ENCODE peak calls at places on chromosomes 13 and 19, in six cellular contexts. X is mucosa of descending colon, W is thoracic aorta, D is left lung, V is IMR-90, E is heart right ventricle. H is an unnamed sample.

GRCh38 chr13:110885966-110886365 is 28.9 kb downstream of the ANKRD10 start:
- DNase-seq in E (no peak), X (no peak), W (no peak), D (no peak), V (no peak), H (no peak)

GRCh38 chr19:6738726-6739389 is 622 bp upstream of the TRIP10 start:
- DNase-seq in X (peak; percentile 85), W (no peak), E (peak; percentile 62), D (no peak), V (peak; percentile 8), H (peak; percentile 69)

GRCh38 chr19:6471076-6471475 is 7.0 kb downstream of the CRB3 start:
- DNase-seq in X (no peak), D (no peak), W (no peak), E (no peak), V (no peak), H (no peak)

GRCh38 chr13:100396771-100397170 is 191.8 kb downstream of the GGACT start:
- DNase-seq in X (no peak), W (no peak), E (no peak), V (no peak), D (no peak), H (no peak)

GRCh38 chr19:50821622-50822021 is 2.0 kb downstream of the KLK1 start:
- DNase-seq in W (no peak), X (peak; percentile 42), V (no peak), E (no peak), D (no peak), H (peak; percentile 64)

GRCh38 chr19:6273701-6274601 is 5.8 kb downstream of the MLLT1 start:
- DNase-seq in E (peak; percentile 80), W (peak; percentile 90), V (peak; percentile 88), D (peak; percentile 88), X (peak; percentile 54), H (peak; percentile 79)

GRCh38 chr13:45191874-45192273 is 9.0 kb downstream of the KCTD4 start:
- DNase-seq in D (no peak), E (no peak), V (no peak), W (no peak), X (no peak), H (no peak)

GRCh38 chr19:12777217-12778019 is 2.1 kb upstream of the HOOK2 start:
- DNase-seq in V (peak; percentile 68), E (peak; percentile 87), X (peak; percentile 92), W (no peak), D (peak; percentile 83), H (peak; percentile 74)

GRCh38 chr19:13838071-13838942 is 38.6 kb upstream of the NANOS3 start:
- DNase-seq in W (no peak), E (no peak), X (no peak), V (no peak), D (no peak), H (no peak)

GRCh38 chr13:44574466-44574855 is 1.7 kb downstream of the TSC22D1 start:
- DNase-seq in D (no peak), E (no peak), W (no peak), X (no peak), V (peak; percentile 36), H (no peak)

GRCh38 chr13:40980466-40980865 is 38.6 kb downstream of the ELF1 start:
- DNase-seq in V (no peak), W (no peak), D (no peak), E (no peak), X (no peak), H (no peak)

GRCh38 chr13:20197361-20197834 is 4.7 kb upstream of the GJB2 start:
- DNase-seq in E (no peak), W (no peak), D (no peak), V (peak; percentile 56), X (no peak), H (no peak)

GRCh38 chr13:110946171-110946570 is 31.3 kb upstream of the ANKRD10 start:
- DNase-seq in W (no peak), X (no peak), D (no peak), V (no peak), E (no peak), H (no peak)

GRCh38 chr13:22740264-22740663 is 440.5 kb upstream of the SGCG start:
- DNase-seq in V (no peak), E (no peak), X (no peak), W (no peak), D (no peak), H (no peak)

GRCh38 chr13:23950736-23951510 is 53.6 kb upstream of the C1QTNF9B start:
- DNase-seq in V (peak; percentile 7), X (no peak), D (no peak), E (no peak), W (no peak), H (no peak)

DNA sequence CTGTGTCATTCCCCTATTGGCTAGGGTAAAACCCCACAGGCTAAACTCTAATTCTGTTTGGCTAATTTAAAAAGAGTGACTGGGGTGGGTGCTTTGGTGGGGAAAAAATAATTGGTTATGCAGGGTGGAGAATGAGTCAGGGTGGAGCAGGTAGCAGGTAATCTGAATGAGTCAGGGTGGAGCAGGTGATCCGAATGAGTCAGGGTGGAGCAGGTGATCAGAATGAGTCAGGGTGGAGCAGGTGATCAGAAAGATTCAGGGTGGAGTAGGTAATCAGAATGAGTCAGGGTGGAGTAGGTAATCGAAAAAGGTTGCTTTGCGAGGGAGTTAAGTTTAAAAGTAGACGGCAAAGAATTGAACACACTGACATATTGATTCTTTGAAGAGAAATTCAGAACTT is 1218.8 kb upstream of the ATXN8OS start:
- DNase-seq in X (no peak), D (no peak), E (no peak), V (no peak), W (no peak), H (no peak)
- H3K4me1 ChIP-seq in X (no peaks in the 10 kb centered on the region), D (no peaks in the 10 kb centered on the region), E (no peaks in the 10 kb centered on the region), V (no peaks in the 10 kb centered on the region), W (no peaks in the 10 kb centered on the region), H (no peaks in the 10 kb centered on the region)

GRCh38 chr19:46413262-46414031 is at the start of gene CCDC8:
- DNase-seq in E (peak; percentile 86), X (peak; percentile 51), V (peak; percentile 92), W (no peak), D (peak; percentile 86), H (peak; percentile 94)

GRCh38 chr19:46412983-46413261 is 442 bp downstream of the CCDC8 start:
- DNase-seq in D (no peak), E (no peak), V (no peak), W (no peak), X (no peak), H (no peak)

GRCh38 chr19:46411088-46412033 is 2.0 kb downstream of the CCDC8 start:
- DNase-seq in E (no peak), W (no peak), V (no peak), D (no peak), X (no peak), H (peak; percentile 30)

GRCh38 chr19:46410205-46411087 is 2.9 kb downstream of the CCDC8 start:
- DNase-seq in W (no peak), E (no peak), D (no peak), X (no peak), V (no peak), H (no peak)

DNA sequence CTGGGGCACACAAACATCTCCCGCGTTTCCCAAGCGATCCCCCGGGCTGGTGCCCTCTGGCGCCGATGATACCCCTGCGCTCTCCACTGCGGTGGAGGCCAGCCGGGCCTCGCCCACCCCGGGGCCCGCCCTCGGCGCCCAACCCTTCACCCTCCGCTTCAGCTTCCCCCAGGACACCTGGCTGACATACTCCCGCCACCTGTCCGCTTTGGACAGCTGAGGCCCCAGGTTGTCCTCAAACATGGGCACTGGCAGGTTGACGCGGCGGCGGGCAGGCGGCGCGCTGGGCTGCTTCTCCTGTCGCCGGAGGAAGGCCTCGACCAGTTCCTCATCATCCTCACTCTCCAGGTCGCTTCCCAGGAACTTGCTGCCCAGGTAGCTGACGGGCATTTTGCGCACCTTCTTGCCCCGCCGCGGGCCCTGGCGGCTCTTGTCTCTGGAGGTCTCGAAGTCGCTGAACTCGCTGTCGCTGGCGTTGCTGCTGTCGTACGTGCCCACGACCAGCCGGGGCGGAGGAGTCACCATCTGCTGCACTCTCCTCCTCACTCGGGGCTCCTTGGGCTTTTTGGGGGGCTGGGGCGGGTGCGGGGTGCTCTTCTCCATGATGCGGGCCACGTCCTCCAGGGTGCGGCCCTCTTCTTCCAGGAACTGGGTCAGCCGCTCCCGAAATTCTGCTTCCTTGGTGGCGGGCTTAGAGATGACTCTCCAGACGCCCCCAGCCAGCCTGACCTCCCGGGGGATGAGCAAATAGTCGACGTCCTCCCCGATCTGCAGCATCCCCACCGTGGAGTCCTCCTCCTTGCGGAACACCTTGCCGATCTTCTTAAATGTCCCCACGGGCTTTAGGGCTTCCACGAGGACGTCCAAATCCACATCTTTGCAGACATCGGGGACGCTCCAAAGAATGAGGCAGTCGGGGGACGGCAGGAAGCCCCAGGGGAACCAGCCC is 1.1 kb downstream of the CCDC8 start:
- DNase-seq in V (no peak), D (no peak), W (no peak), X (no peak), E (no peak), H (peak; percentile 81)
- TF ChIP-seq CTCF in V (no peak), D (no peak), W (no peak), X (no peak), E (peak; percentile 23), H (no peak)

GRCh38 chr19:18270304-18270703 is 3.9 kb downstream of the IQCN start:
- DNase-seq in W (no peak), X (no peak), E (no peak), D (no peak), V (no peak), H (no peak)

GRCh38 chr19:18274776-18275356 is 614 bp upstream of the IQCN start:
- DNase-seq in D (peak; percentile 83), X (peak; percentile 93), E (peak; percentile 89), V (peak; percentile 89), W (peak; percentile 41), H (peak; percentile 93)

GRCh38 chr19:18273566-18274302 is 518 bp downstream of the IQCN start:
- DNase-seq in X (no peak), E (no peak), D (no peak), W (no peak), V (no peak), H (no peak)

GRCh38 chr19:18271433-18271841 is 2.8 kb downstream of the IQCN start:
- DNase-seq in E (no peak), D (no peak), X (no peak), W (no peak), V (no peak), H (no peak)

DNA sequence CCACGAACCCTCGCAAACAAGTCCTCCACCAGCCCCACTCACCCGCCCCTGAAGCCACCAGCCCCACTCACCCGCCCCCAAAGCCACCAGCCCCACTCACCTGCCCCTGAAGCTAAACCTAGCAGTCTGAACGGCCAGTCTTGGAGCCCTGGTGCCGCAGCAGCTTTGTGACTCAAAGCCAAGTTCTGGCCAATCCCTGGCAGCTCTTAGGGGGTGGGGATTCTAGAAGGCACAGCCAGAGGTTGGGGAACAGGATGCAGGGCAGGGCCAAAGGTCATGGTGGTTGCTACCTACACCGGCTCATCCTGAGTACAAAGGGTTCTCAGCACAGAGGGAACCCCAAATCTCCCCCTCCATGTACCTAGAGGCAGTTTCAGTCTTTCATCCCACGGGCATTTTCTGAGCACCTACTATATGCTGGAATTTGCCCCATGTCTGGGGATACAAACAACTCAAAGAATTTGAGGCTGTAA is at the start of gene IQCN:
- DNase-seq in W (no peak), X (peak; percentile 61), E (no peak), V (no peak), D (no peak), H (peak; percentile 52)
- H3K4me1 ChIP-seq in W (peaks cover 61% of the 10 kb centered on the region), X (peaks cover 51% of the 10 kb centered on the region), E (peaks cover 45% of the 10 kb centered on the region), V (peaks cover 20% of the 10 kb centered on the region), D (peaks cover 29% of the 10 kb centered on the region), H (peaks cover 13% of the 10 kb centered on the region)

DNA sequence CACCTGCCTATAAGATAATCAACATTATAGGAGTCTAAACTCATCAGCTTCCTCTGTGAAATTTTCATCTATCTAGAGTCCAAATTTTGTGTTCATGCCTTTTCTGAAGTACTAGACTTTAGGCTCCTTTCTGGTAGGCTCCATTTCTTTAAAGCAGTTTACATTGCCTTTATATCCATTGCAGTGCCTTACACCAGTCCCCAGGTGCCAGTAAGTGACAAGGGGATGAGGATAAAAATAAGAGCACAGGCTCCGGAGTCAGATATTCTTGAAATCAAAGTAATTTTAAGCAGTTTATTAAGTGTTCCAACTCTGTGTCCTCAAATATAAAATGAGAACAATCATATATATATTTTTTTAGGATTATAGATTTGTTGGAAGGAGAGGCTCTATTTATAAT is 10.6 kb upstream of the CYSLTR2 start:
- DNase-seq in E (no peak), X (no peak), V (no peak), D (no peak), W (no peak), H (no peak)
- TF ChIP-seq CTCF in E (no peak), X (no peak), V (no peak), D (no peak), W (no peak), H (no peak)